ENCODE peak calls at places on chromosomes 11 and 22, in four cellular contexts. R is activated CD8-positive, alpha-beta T cell treated with anti-CD3 and anti-CD28 coated beads, Interleukin-2, amount 10 ng/mL, durations not matched to agents 7 days and 5 days; P is stimulated activated effector memory CD8-positive, alpha-beta T cell treated with anti-CD3 and anti-CD28 coated beads, Interleukin-12 subunit alpha, Interleukin-12 subunit beta, amount 100 ng/mL, for 72 hours; B is NCI-H510A treated with DMSO at 0.1 percent for 48 hours. D is an unnamed sample.
A peak's percentile ranks its signal among the peaks of the same experiment; 100 is the strongest.

GRCh38 chr22:47016636-47017035 is 254.2 kb downstream of the TBC1D22A start:
- DNase-seq in R (no peak), P (no peak), B (no peak), D (no peak)

GRCh38 chr11:48900131-48900800 is 83.4 kb downstream of the TRIM51G start:
- DNase-seq in R (no peak), P (no peak), B (no peak), D (no peak)

GRCh38 chr11:67631427-67631826 is 1.7 kb upstream of the NUDT8 start:
- DNase-seq in R (no peak), P (no peak), B (no peak), D (no peak)

GRCh38 chr11:19822531-19822930 is 109.9 kb downstream of the NAV2 start:
- DNase-seq in R (no peak), P (no peak), B (no peak), D (no peak)

GRCh38 chr22:33493476-33494205 is 426.6 kb downstream of the LARGE1 start:
- DNase-seq in R (no peak), P (no peak), B (peak; percentile 15), D (no peak)

GRCh38 chr11:62416596-62416995 is 2.2 kb upstream of the SCGB1A1 start:
- DNase-seq in R (no peak), P (no peak), B (no peak), D (no peak)

GRCh38 chr22:32255726-32256125 is 579 bp upstream of the SLC5A4 start:
- DNase-seq in R (peak; percentile 39), P (no peak), B (no peak), D (peak; percentile 9)

GRCh38 chr22:50548046-50548912 is 2.6 kb downstream of the KLHDC7B start:
- DNase-seq in R (peak; percentile 74), P (no peak), B (no peak), D (peak; percentile 16)

GRCh38 chr11:27183672-27184457 is 143.2 kb downstream of the BBOX1 start:
- DNase-seq in R (peak; percentile 42), P (no peak), B (peak; percentile 49), D (peak; percentile 32)

GRCh38 chr11:103537904-103538502 is 428.8 kb downstream of the DYNC2H1 start:
- DNase-seq in R (no peak), P (no peak), B (no peak), D (no peak)

GRCh38 chr11:79259800-79260199 is 181.0 kb downstream of the TENM4 start:
- DNase-seq in R (no peak), P (no peak), B (no peak), D (no peak)

GRCh38 chr22:44723801-44724200 is 21.8 kb downstream of the PRR5 start:
- DNase-seq in R (no peak), P (no peak), B (peak; percentile 30), D (no peak)

GRCh38 chr22:30806391-30806861 is 111.8 kb downstream of the OSBP2 start:
- DNase-seq in R (no peak), P (no peak), B (peak; percentile 66), D (peak; percentile 12)

GRCh38 chr11:94750319-94751215 is 17.6 kb upstream of the AMOTL1 start:
- DNase-seq in R (no peak), P (no peak), B (no peak), D (no peak)

GRCh38 chr11:96055706-96056387 is 131.9 kb upstream of the MTMR2 start:
- DNase-seq in R (no peak), P (no peak), B (no peak), D (no peak)

GRCh38 chr22:20422965-20423635 is 14.5 kb downstream of the SCARF2 start:
- DNase-seq in R (no peak), P (no peak), B (no peak), D (no peak)

GRCh38 chr11:15127341-15127740 is 12.6 kb downstream of the INSC start:
- DNase-seq in R (no peak), P (no peak), B (no peak), D (no peak)

GRCh38 chr11:72038491-72038890 is 39.8 kb downstream of the IL18BP start:
- DNase-seq in R (no peak), P (no peak), B (no peak), D (no peak)

GRCh38 chr22:45069925-45070324 is 60.1 kb upstream of the PHF21B start:
- DNase-seq in R (no peak), P (no peak), B (no peak), D (no peak)

GRCh38 chr22:32544953-32545558 is 70.4 kb downstream of the FBXO7 start:
- DNase-seq in R (no peak), P (no peak), B (no peak), D (no peak)

GRCh38 chr11:94880216-94880615 is 93.1 kb downstream of the CWC15 start:
- DNase-seq in R (peak; percentile 3), P (no peak), B (peak; percentile 2), D (no peak)

GRCh38 chr11:95284057-95285052 is 53.4 kb upstream of the SESN3 start:
- DNase-seq in R (no peak), P (no peak), B (no peak), D (no peak)

GRCh38 chr11:110243804-110244203 is 52.6 kb downstream of the RDX start:
- DNase-seq in R (no peak), P (no peak), B (no peak), D (no peak)

GRCh38 chr11:121129362-121130340 is 28.6 kb downstream of the TECTA start:
- DNase-seq in R (no peak), P (no peak), B (no peak), D (no peak)

GRCh38 chr22:28909375-28909774 is 26.0 kb downstream of the ZNRF3 start:
- DNase-seq in R (peak; percentile 38), P (peak; percentile 25), B (no peak), D (no peak)

GRCh38 chr11:46064221-46064620 is 57.0 kb downstream of the PHF21A start:
- DNase-seq in R (no peak), P (no peak), B (no peak), D (no peak)

GRCh38 chr11:32334822-32335221 is 100.5 kb downstream of the WT1 start:
- DNase-seq in R (no peak), P (no peak), B (no peak), D (peak; percentile 20)

GRCh38 chr11:1917523-1918435 is 1.7 kb upstream of the TNNT3 start:
- DNase-seq in R (no peak), P (no peak), B (no peak), D (no peak)

GRCh38 chr11:43738600-43739409 is 58.3 kb downstream of the HSD17B12 start:
- DNase-seq in R (no peak), P (no peak), B (no peak), D (no peak)

GRCh38 chr11:15446929-15447328 is 332.2 kb downstream of the INSC start:
- DNase-seq in R (no peak), P (no peak), B (no peak), D (no peak)

GRCh38 chr11:9759519-9760179 is 95.8 kb downstream of the SWAP70 start:
- DNase-seq in R (peak; percentile 89), P (peak; percentile 59), B (peak; percentile 40), D (peak; percentile 87)

GRCh38 chr11:120645639-120646038 is 134.1 kb downstream of the GRIK4 start:
- DNase-seq in R (no peak), P (no peak), B (no peak), D (no peak)

GRCh38 chr11:87038235-87038960 is 664 bp downstream of the TMEM135 start:
- DNase-seq in R (no peak), P (no peak), B (no peak), D (no peak)

D was measured in DND-41.